ENCODE peak calls at places on chromosomes 6 and 20, in six cellular contexts. M, L, R, X, F and S are unnamed samples.
A peak's percentile ranks its signal among the peaks of the same experiment; 100 is the strongest.

GRCh38 chr20:1296117-1296610 is 30.1 kb downstream of the SNPH start:
- DNase-seq in L (no peak), R (no peak), X (no peak), F (no peak), M (no peak), S (no peak)

GRCh38 chr6:170290306-170291128 is at the start of gene DLL1:
- DNase-seq in L (no peak), F (peak; percentile 40), R (peak; percentile 57), M (no peak), X (no peak), S (no peak)

GRCh38 chr6:144294016-144294415 is 8.9 kb downstream of the UTRN start:
- DNase-seq in M (no peak), L (no peak), F (no peak), R (no peak), X (no peak), S (no peak)

GRCh38 chr6:93701526-93701925 is 282.2 kb upstream of the EPHA7 start:
- DNase-seq in X (no peak), L (no peak), M (no peak), F (no peak), R (no peak), S (no peak)

GRCh38 chr6:16700202-16700997 is 60.9 kb downstream of the ATXN1 start:
- DNase-seq in M (no peak), R (no peak), L (no peak), F (peak; percentile 28), X (no peak), S (no peak)

GRCh38 chr20:16066571-16066970 is 506.7 kb downstream of the KIF16B start:
- DNase-seq in M (no peak), X (no peak), L (no peak), R (no peak), F (no peak), S (no peak)

GRCh38 chr6:34484391-34484790 is 18.5 kb downstream of the PACSIN1 start:
- DNase-seq in X (no peak), L (no peak), M (no peak), R (no peak), F (no peak), S (no peak)

GRCh38 chr6:38354905-38355304 is 284.8 kb downstream of the BTBD9 start:
- DNase-seq in M (no peak), X (no peak), R (no peak), F (no peak), L (no peak), S (no peak)

GRCh38 chr6:18154507-18155272 is at the start of gene TPMT:
- DNase-seq in F (peak; percentile 35), X (no peak), M (peak; percentile 98), R (peak; percentile 32), L (peak; percentile 49), S (peak; percentile 97)
- H3K27ac ChIP-seq in F (peak within 1 kb of the TSS; percentile 95), X (peak within 1 kb of the TSS; percentile 69), M (peak within 1 kb of the TSS; percentile 92), R (peak within 1 kb of the TSS; percentile 89), L (peak within 1 kb of the TSS; percentile 86), S (peak within 1 kb of the TSS; percentile 77)

GRCh38 chr20:59725476-59726119 is 121.3 kb downstream of the PHACTR3 start:
- DNase-seq in L (no peak), X (no peak), M (no peak), F (no peak), R (no peak), S (no peak)
- TF ChIP-seq POLR2AphosphoS5 in L (no peak), X (no peak), M (no peak), F (no peak), R (no peak), S (no peak)

GRCh38 chr20:4081396-4081795 is 66.0 kb upstream of the RNF24 start:
- DNase-seq in M (no peak), L (no peak), X (no peak), F (no peak), R (no peak), S (no peak)
- H3K27ac ChIP-seq in M (no peak overlapping the region), L (peak overlapping the region; percentile 94), X (no peak overlapping the region), F (no peak overlapping the region), R (no peak overlapping the region), S (no peak overlapping the region)

GRCh38 chr6:5173862-5174643 is 86.7 kb downstream of the LYRM4 start:
- DNase-seq in R (no peak), M (no peak), L (no peak), X (no peak), F (peak; percentile 21), S (no peak)
- TF ChIP-seq POLR2AphosphoS5 in R (no peak), M (no peak), L (no peak), X (no peak), F (no peak), S (no peak)

GRCh38 chr6:140341272-140341671 is 966.8 kb upstream of the CITED2 start:
- DNase-seq in R (no peak), M (no peak), L (no peak), X (no peak), F (no peak), S (no peak)

GRCh38 chr6:140344149-140344913 is 969.9 kb upstream of the CITED2 start:
- DNase-seq in X (no peak), M (no peak), F (no peak), L (no peak), R (no peak), S (no peak)

GRCh38 chr6:140345935-140346334 is 971.5 kb upstream of the CITED2 start:
- DNase-seq in R (no peak), L (no peak), X (no peak), M (no peak), F (no peak), S (no peak)

GRCh38 chr6:140340795-140341194 is 966.3 kb upstream of the CITED2 start:
- DNase-seq in X (no peak), L (no peak), F (no peak), R (no peak), M (no peak), S (no peak)

DNA sequence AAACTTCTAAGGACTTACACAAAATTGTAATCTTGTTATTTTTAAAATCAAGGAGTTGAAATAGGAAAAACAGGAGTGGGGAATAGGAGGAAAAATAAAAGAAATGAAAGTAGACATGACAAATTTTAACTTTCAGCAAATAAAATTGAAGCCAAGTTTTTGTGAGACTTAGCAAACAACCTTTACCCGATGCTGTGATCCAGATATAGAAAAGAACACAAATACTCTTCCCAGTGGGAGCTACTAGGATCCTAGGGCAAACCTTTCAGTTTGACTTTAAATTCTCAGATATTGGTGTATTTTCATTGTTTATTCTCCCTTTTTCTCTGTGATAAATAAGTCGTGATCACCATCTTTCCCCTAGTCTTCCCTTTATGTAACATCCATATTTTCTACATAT is 968.7 kb upstream of the CITED2 start:
- DNase-seq in F (no peak), X (no peak), M (no peak), L (no peak), R (no peak), S (no peak)
- H3K27ac ChIP-seq in F (no peak overlapping the region), X (no peak overlapping the region), M (no peak overlapping the region), L (no peak overlapping the region), R (no peak overlapping the region), S (no peak overlapping the region)

DNA sequence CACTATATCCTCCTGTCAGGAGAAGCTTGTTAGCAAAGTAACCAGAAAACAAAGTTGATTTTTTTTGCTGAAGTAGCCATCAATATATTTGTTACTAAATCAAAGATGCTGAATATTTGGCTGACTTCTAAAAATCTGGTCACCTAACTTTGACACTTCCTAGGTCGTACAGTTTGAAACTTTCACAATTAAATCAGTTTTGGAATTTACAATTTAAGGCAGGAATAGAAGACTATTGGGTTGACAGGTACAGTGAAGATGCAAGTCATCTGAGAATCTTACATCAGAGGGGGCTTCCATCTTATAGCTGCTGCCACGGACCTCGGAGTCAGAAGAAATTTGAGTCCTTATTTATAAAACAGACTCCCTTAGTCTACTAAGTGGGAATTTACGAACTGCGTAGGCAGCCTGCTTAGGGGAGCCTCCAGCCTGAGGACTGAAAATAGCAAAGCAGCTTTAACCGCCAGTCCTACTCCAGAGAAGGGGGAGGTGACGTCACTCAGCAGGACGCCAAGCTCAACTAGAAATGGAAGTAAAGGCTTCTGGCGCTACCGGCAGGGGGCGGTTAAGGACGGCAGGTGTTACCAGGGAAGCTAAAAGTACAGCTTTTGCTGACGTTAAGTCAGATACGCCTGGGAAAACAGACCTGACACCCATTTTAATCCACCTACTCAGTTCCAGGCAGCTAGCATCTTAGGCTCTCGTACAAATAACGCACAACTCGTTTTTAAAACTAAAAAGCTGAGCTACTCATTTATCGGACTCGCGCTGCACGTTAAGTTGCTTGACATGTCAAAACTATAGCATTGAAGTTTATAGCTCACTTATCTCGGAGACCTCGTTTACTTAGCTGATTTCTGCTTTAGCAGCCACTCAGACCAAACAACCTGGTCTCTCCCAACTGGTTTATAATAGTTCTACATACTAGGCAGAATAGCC is 61.1 kb upstream of the HFE start:
- DNase-seq in R (peak; percentile 97), F (peak; percentile 98), L (peak; percentile 98), M (peak; percentile 94), X (peak; percentile 92), S (peak; percentile 96)
- TF ChIP-seq POLR2AphosphoS5 in R (peak; percentile 86), F (peak; percentile 91), L (peak; percentile 90), M (peak; percentile 68), X (peak; percentile 40), S (no peak)

DNA sequence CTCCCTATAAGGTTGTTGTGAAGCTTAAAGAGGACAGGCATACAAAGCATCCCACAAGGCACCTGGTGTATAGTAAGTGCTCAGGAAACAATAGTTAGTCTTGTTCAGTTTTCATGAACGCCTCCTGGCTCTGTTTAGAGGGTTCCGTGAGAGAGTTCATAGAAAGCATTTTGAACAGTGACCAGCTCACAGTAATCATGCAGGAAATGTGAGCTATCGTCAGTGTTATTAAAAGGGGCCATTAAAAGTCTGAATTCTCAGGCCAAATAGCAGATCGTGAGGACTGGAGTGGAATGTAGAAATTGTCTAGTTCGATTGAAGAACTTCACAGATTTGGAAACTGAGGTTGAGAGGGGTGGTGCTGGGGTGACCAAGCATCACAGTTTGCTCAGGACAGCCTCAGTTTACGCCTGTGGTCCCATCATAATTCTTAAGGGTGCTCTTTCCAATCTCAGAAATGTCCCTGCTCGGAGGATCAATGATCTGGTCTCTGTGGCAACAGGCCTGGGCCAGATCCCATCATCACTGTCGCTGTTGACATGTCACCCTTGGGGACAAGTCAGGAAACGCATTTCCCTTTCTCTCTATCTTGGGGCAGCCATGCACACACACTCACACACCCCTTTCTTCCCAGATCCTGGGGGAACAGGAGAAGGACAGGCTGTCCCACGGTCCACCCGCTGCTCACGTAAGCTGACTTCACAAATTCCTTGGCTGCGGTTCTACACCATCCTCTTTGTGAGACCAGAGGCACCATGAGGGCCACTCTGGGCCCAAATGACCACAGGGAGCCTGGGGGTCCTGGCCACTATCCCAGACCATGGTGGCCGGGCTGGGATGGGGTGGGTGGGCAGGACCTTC is 7.2 kb downstream of the TGM2 start:
- DNase-seq in L (no peak), F (no peak), M (no peak), X (no peak), R (no peak), S (no peak)
- H3K27ac ChIP-seq in L (peak overlapping the region; percentile 84), F (peak overlapping the region; percentile 62), M (no peak overlapping the region), X (no peak overlapping the region), R (peak overlapping the region; percentile 85), S (peak overlapping the region; percentile 72)

DNA sequence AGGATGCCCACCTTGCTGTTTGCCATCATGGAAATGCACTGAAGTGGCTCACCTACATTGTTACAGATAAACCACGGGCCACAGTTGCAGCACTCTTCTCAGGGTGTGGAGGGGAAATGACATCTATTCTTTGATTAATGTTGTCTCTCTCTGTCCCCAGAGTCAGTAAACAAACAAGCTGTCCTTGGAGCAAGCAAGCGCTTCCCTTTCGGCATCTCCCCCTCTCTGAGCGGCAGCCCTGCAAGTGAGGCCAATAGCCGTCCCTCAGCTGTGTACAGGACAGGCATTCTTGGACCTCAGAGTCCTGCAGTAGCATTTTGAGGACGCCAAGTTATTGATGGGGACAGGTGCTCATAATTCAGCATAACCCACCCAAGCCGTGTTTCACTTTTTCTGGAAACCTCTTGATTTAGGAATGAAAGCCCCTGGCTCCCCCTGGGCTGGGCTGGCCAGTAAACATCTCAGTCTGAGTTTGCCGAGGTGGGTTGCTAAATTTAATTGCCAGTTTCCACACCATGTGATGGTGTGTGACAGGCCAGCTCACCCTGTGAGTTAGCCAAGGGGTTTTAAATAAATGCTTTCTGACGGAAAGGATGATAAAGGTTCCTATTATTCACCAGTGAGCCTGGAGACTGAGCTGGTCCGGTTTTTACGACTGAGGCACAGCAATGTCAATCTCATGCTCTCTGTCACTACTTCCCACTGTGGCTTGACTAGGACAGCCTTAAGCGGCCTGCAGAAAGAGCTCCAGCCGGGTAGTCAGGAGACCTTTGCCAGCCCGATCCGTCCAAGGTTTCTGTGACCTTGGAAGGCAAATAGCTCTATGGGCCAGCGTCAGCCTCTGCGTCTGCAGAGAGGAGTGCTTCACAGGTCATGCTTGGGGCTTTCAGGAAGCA is 214.8 kb upstream of the RREB1 start:
- DNase-seq in L (no peak), F (no peak), R (no peak), M (no peak), X (no peak), S (no peak)
- TF ChIP-seq POLR2AphosphoS5 in L (no peak), F (no peak), R (no peak), M (no peak), X (no peak), S (no peak)